ENCODE peak calls at places on chromosomes 7 and 10, in eight cellular contexts. W, U, I, M, T, X, L and G are unnamed samples.

GRCh38 chr7:113159746-113160339 is 41.5 kb upstream of the SMIM30 start:
- DNase-seq in W (no peak), U (peak), I (no peak), M (peak), T (peak), X (peak), L (no peak), G (peak)

GRCh38 chr10:100655760-100656421 is 89.5 kb upstream of the PAX2 start:
- DNase-seq in W (no peak), U (no peak), I (no peak), M (no peak), T (no peak), X (no peak), L (no peak), G (no peak)

GRCh38 chr7:100373261-100373831 is at the start of gene PILRA:
- DNase-seq in W (no peak), U (no peak), I (no peak), M (no peak), T (no peak), X (no peak), L (peak), G (peak)

GRCh38 chr7:91846436-91846835 is 34.1 kb downstream of the MTERF1 start:
- DNase-seq in W (no peak), U (no peak), I (no peak), M (no peak), T (no peak), X (no peak), L (no peak), G (no peak)

GRCh38 chr7:54705436-54705835 is 53.6 kb downstream of the SEC61G start:
- DNase-seq in W (no peak), U (peak), I (no peak), M (no peak), T (peak), X (peak), L (no peak), G (peak)

GRCh38 chr10:84845628-84846261 is 517.4 kb downstream of the CCSER2 start:
- DNase-seq in W (no peak), U (peak), I (no peak), M (peak), T (no peak), X (no peak), L (no peak), G (peak)

GRCh38 chr7:48255046-48255445 is 83.8 kb downstream of the ABCA13 start:
- DNase-seq in W (no peak), U (no peak), I (no peak), M (no peak), T (peak), X (peak), L (no peak), G (no peak)

GRCh38 chr10:104304927-104305326 is 33.3 kb downstream of the ITPRIP start:
- DNase-seq in W (no peak), U (no peak), I (no peak), M (no peak), T (no peak), X (no peak), L (peak), G (no peak)

GRCh38 chr10:68633281-68633680 is 73.1 kb downstream of the TET1 start:
- DNase-seq in W (no peak), U (no peak), I (no peak), M (no peak), T (no peak), X (no peak), L (no peak), G (no peak)

GRCh38 chr7:78226059-78226658 is 427.6 kb downstream of the PHTF2 start:
- DNase-seq in W (no peak), U (peak), I (peak), M (peak), T (peak), X (peak), L (no peak), G (peak)

GRCh38 chr7:82325416-82325815 is 118.2 kb downstream of the CACNA2D1 start:
- DNase-seq in W (no peak), U (no peak), I (no peak), M (no peak), T (peak), X (no peak), L (no peak), G (no peak)

GRCh38 chr10:119348516-119349240 is 141.3 kb downstream of the GRK5 start:
- DNase-seq in W (no peak), U (no peak), I (no peak), M (no peak), T (no peak), X (no peak), L (no peak), G (no peak)

GRCh38 chr7:130256716-130257115 is 9.9 kb upstream of the CPA2 start:
- DNase-seq in W (no peak), U (no peak), I (no peak), M (no peak), T (no peak), X (no peak), L (no peak), G (no peak)